ENCODE peak calls at places on chromosomes 1 and 21, in five cellular contexts. Q is fibroblast of gingiva; X is stimulated activated CD8-positive, alpha-beta memory T cell treated with anti-CD3 and anti-CD28 coated beads, Interleukin-4, amount 100 ng/mL, for 1 hour; H is choroid plexus epithelial cell; B is KG1. N is an unnamed sample.

GRCh38 chr1:43532716-43533115 is 2.0 kb downstream of the PTPRF start:
- DNase-seq in H (no peak), X (no peak), B (no peak), Q (no peak), N (no peak)

GRCh38 chr1:197911172-197911856 is 5.9 kb upstream of the LHX9 start:
- DNase-seq in H (no peak), B (no peak), Q (no peak), X (no peak), N (no peak)

GRCh38 chr21:34220556-34221195 is 143.1 kb upstream of the KCNE2 start:
- DNase-seq in X (no peak), B (no peak), Q (no peak), H (no peak), N (no peak)

GRCh38 chr1:63775418-63776127 is 1.8 kb downstream of the ROR1 start:
- DNase-seq in B (no peak), H (peak; percentile 16), X (no peak), Q (peak; percentile 8), N (no peak)

GRCh38 chr1:227753999-227754764 is 18.9 kb downstream of the SNAP47 start:
- DNase-seq in Q (peak; percentile 80), B (no peak), X (no peak), H (peak; percentile 18), N (no peak)

GRCh38 chr1:24964811-24965570 is 34.9 kb upstream of the RUNX3 start:
- DNase-seq in B (no peak), Q (peak; percentile 39), H (peak; percentile 51), X (peak; percentile 74), N (no peak)

GRCh38 chr1:25944986-25945385 is 38.8 kb upstream of the STMN1 start:
- DNase-seq in Q (no peak), X (no peak), B (no peak), H (peak; percentile 34), N (no peak)

GRCh38 chr1:180291004-180291403 is 60.9 kb downstream of the LHX4 start:
- DNase-seq in B (no peak), X (no peak), H (peak; percentile 49), Q (peak; percentile 62), N (no peak)

GRCh38 chr1:192489748-192490147 is 85.8 kb upstream of the RGS1 start:
- DNase-seq in B (peak; percentile 17), Q (peak; percentile 94), H (peak; percentile 97), X (no peak), N (no peak)

GRCh38 chr1:47650205-47650604 is 212.4 kb downstream of the FOXD2 start:
- DNase-seq in H (peak; percentile 91), Q (peak; percentile 22), B (no peak), X (no peak), N (no peak)

GRCh38 chr1:221089273-221089672 is 210.0 kb downstream of the HLX start:
- DNase-seq in B (no peak), H (peak; percentile 49), Q (peak; percentile 16), X (no peak), N (no peak)

GRCh38 chr21:35333831-35334593 is 284.9 kb upstream of the RUNX1 start:
- DNase-seq in H (no peak), X (no peak), B (no peak), Q (peak; percentile 17), N (no peak)

GRCh38 chr1:172338295-172338735 is 82.2 kb upstream of the C1orf105 start:
- DNase-seq in B (no peak), X (no peak), H (no peak), Q (no peak), N (no peak)

GRCh38 chr1:49351744-49352143 is 575.1 kb upstream of the BEND5 start:
- DNase-seq in X (no peak), B (no peak), H (peak; percentile 17), Q (peak; percentile 25), N (no peak)

GRCh38 chr1:221310180-221310579 is 430.9 kb downstream of the HLX start:
- DNase-seq in Q (no peak), H (no peak), B (no peak), X (no peak), N (no peak)

GRCh38 chr1:119968601-119969000 is 72.3 kb upstream of the ADAM30 start:
- DNase-seq in B (no peak), H (no peak), Q (no peak), X (no peak), N (no peak)

GRCh38 chr1:9326596-9326995 is 33.9 kb downstream of the SPSB1 start:
- DNase-seq in B (no peak), X (no peak), Q (peak; percentile 43), H (peak; percentile 74), N (no peak)

GRCh38 chr1:179091691-179092165 is 9.9 kb downstream of the TOR3A start:
- DNase-seq in X (no peak), B (no peak), H (peak; percentile 81), Q (peak; percentile 99), N (no peak)

GRCh38 chr1:82329226-82329625 is 528.5 kb downstream of the ADGRL2 start:
- DNase-seq in H (peak; percentile 12), Q (no peak), X (no peak), B (no peak), N (no peak)

GRCh38 chr1:66596191-66596590 is 62.2 kb downstream of the SGIP1 start:
- DNase-seq in H (no peak), X (no peak), Q (no peak), B (no peak), N (no peak)